ENCODE peak calls at places on chromosome 1, in four cellular contexts. One of them, this sample, is unnamed.

GRCh38 chr1:203440780-203441179 is 34.8 kb upstream of the PRELP start:
- DNase-seq in GM12891: no peak
- DNase-seq in K562: no peak
- DNase-seq in GM12878: no peak
- DNase-seq in this sample: no peak

GRCh38 chr1:115668579-115668978 is 26.8 kb downstream of the VANGL1 start:
- DNase-seq in GM12891: no peak
- DNase-seq in K562: no peak
- DNase-seq in GM12878: no peak
- DNase-seq in this sample: peak

GRCh38 chr1:23614128-23614660 is 54.9 kb upstream of the ID3 start:
- DNase-seq in GM12891: no peak
- DNase-seq in K562: peak
- DNase-seq in GM12878: no peak
- DNase-seq in this sample: no peak

GRCh38 chr1:8137406-8138244 is 111.5 kb upstream of the ERRFI1 start:
- DNase-seq in GM12891: no peak
- DNase-seq in K562: no peak
- DNase-seq in GM12878: no peak
- DNase-seq in this sample: no peak

GRCh38 chr1:171597203-171597602 is 24.8 kb upstream of the MYOCOS start:
- DNase-seq in GM12891: no peak
- DNase-seq in K562: no peak
- DNase-seq in GM12878: no peak
- DNase-seq in this sample: peak

GRCh38 chr1:224317383-224318045 is 12.5 kb downstream of the NVL start:
- DNase-seq in GM12891: no peak
- DNase-seq in K562: no peak
- DNase-seq in GM12878: no peak
- DNase-seq in this sample: no peak

GRCh38 chr1:90780981-90781380 is 63.9 kb upstream of the BARHL2 start:
- DNase-seq in GM12891: no peak
- DNase-seq in K562: no peak
- DNase-seq in GM12878: no peak
- DNase-seq in this sample: no peak

GRCh38 chr1:9631613-9632012 is 19.9 kb upstream of the PIK3CD start:
- DNase-seq in GM12891: no peak
- DNase-seq in K562: no peak
- DNase-seq in GM12878: no peak
- DNase-seq in this sample: no peak

GRCh38 chr1:164670026-164670425 is 111.0 kb downstream of the PBX1 start:
- DNase-seq in GM12891: no peak
- DNase-seq in K562: no peak
- DNase-seq in GM12878: no peak
- DNase-seq in this sample: no peak

GRCh38 chr1:32334864-32335618 is 992 bp downstream of the MARCKSL1 start:
- DNase-seq in GM12891: peak
- DNase-seq in K562: peak
- DNase-seq in GM12878: no peak
- DNase-seq in this sample: peak

GRCh38 chr1:204326891-204327290 is 32.8 kb downstream of the PLEKHA6 start:
- DNase-seq in GM12891: no peak
- DNase-seq in K562: no peak
- DNase-seq in GM12878: no peak
- DNase-seq in this sample: no peak

GRCh38 chr1:103170608-103171007 is 62.3 kb upstream of the COL11A1 start:
- DNase-seq in GM12891: no peak
- DNase-seq in K562: no peak
- DNase-seq in GM12878: no peak
- DNase-seq in this sample: peak

GRCh38 chr1:98556521-98557158 is 104.9 kb upstream of the SNX7 start:
- DNase-seq in GM12891: no peak
- DNase-seq in K562: peak
- DNase-seq in GM12878: no peak
- DNase-seq in this sample: no peak

GRCh38 chr1:247330548-247331171 is 1.0 kb downstream of the ZNF496 start:
- DNase-seq in GM12891: no peak
- DNase-seq in K562: no peak
- DNase-seq in GM12878: no peak
- DNase-seq in this sample: no peak

GRCh38 chr1:53524428-53525400 is 65.5 kb downstream of the DMRTB1 start:
- DNase-seq in GM12891: no peak
- DNase-seq in K562: no peak
- DNase-seq in GM12878: no peak
- DNase-seq in this sample: no peak

GRCh38 chr1:7454052-7454815 is 316.9 kb upstream of the VAMP3 start:
- DNase-seq in GM12891: no peak
- DNase-seq in K562: no peak
- DNase-seq in GM12878: no peak
- DNase-seq in this sample: no peak

GRCh38 chr1:10943991-10944730 is 68.3 kb upstream of the TARDBP start:
- DNase-seq in GM12891: no peak
- DNase-seq in K562: no peak
- DNase-seq in GM12878: no peak
- DNase-seq in this sample: peak
- TF ChIP-seq SPI1 in GM12891: no peak
- TF ChIP-seq SPI1 in K562: no peak
- TF ChIP-seq SPI1 in GM12878: no peak
- TF ChIP-seq SPI1 in this sample: no peak

GRCh38 chr1:212671342-212672031 is 28.2 kb downstream of the BATF3 start:
- DNase-seq in GM12891: no peak
- DNase-seq in K562: no peak
- DNase-seq in GM12878: no peak
- DNase-seq in this sample: peak
- TF ChIP-seq SPI1 in GM12891: no peak
- TF ChIP-seq SPI1 in K562: peak
- TF ChIP-seq SPI1 in GM12878: no peak
- TF ChIP-seq SPI1 in this sample: peak

GRCh38 chr1:48200166-48200900 is 22.2 kb upstream of the SLC5A9 start:
- DNase-seq in GM12891: no peak
- DNase-seq in K562: no peak
- DNase-seq in GM12878: no peak
- DNase-seq in this sample: no peak

GRCh38 chr1:48206371-48206770 is 16.1 kb upstream of the SLC5A9 start:
- DNase-seq in GM12891: no peak
- DNase-seq in K562: no peak
- DNase-seq in GM12878: no peak
- DNase-seq in this sample: no peak

GRCh38 chr1:48205547-48205946 is 17.0 kb upstream of the SLC5A9 start:
- DNase-seq in GM12891: no peak
- DNase-seq in K562: no peak
- DNase-seq in GM12878: no peak
- DNase-seq in this sample: no peak

GRCh38 chr1:48202030-48202752 is 20.3 kb upstream of the SLC5A9 start:
- DNase-seq in GM12891: peak
- DNase-seq in K562: peak
- DNase-seq in GM12878: no peak
- DNase-seq in this sample: peak

DNA sequence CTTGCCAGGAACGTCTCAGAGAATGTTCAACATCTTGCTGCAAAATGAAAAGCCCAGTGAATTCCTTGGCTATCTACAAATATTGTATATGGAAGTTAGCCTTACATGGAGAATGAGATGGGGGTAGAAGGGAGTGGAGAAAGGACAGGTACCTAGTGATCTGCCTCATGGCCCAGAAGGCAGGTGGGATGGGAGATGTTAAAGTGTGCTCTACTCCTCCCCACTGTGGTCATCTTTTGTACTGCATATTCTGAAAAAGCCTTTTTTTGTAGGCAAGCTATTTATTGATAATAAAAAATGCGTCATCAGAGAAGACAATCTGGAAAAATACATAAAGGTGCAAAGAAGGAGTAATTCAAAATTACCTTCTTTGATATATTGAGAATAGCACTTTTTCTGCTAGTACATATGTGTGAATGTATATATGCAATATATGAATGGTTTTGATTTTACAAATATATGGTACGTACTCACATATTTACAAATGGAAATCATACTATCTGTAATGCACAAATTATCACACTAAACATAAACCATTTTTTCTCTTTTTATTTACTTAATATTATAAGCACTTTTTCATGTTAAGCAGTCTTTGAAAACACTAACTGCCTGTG is 19.1 kb upstream of the SLC5A9 start:
- DNase-seq in GM12891: no peak
- DNase-seq in K562: peak
- DNase-seq in GM12878: no peak
- DNase-seq in this sample: no peak
- TF ChIP-seq SPI1 in GM12891: no peak
- TF ChIP-seq SPI1 in K562: no peak
- TF ChIP-seq SPI1 in GM12878: no peak
- TF ChIP-seq SPI1 in this sample: no peak

GRCh38 chr1:56617141-56617540 is 28.0 kb upstream of the PRKAA2 start:
- DNase-seq in GM12891: no peak
- DNase-seq in K562: no peak
- DNase-seq in GM12878: no peak
- DNase-seq in this sample: no peak
- TF ChIP-seq SPI1 in GM12891: no peak
- TF ChIP-seq SPI1 in K562: no peak
- TF ChIP-seq SPI1 in GM12878: no peak
- TF ChIP-seq SPI1 in this sample: no peak

GRCh38 chr1:44717196-44717595 is 13.8 kb downstream of the RNU5D-1 start:
- DNase-seq in GM12891: no peak
- DNase-seq in K562: no peak
- DNase-seq in GM12878: no peak
- DNase-seq in this sample: no peak

GRCh38 chr1:44714532-44714931 is 16.4 kb downstream of the RNU5D-1 start:
- DNase-seq in GM12891: no peak
- DNase-seq in K562: no peak
- DNase-seq in GM12878: no peak
- DNase-seq in this sample: no peak

GRCh38 chr1:44717653-44718052 is 13.3 kb downstream of the RNU5D-1 start:
- DNase-seq in GM12891: no peak
- DNase-seq in K562: no peak
- DNase-seq in GM12878: no peak
- DNase-seq in this sample: no peak

GRCh38 chr1:44713321-44713781 is 17.6 kb downstream of the RNU5D-1 start:
- DNase-seq in GM12891: no peak
- DNase-seq in K562: no peak
- DNase-seq in GM12878: no peak
- DNase-seq in this sample: no peak

GRCh38 chr1:44714944-44715571 is 15.9 kb downstream of the RNU5D-1 start:
- DNase-seq in GM12891: no peak
- DNase-seq in K562: peak
- DNase-seq in GM12878: peak
- DNase-seq in this sample: peak
- TF ChIP-seq SPI1 in GM12891: peak
- TF ChIP-seq SPI1 in K562: peak
- TF ChIP-seq SPI1 in GM12878: peak
- TF ChIP-seq SPI1 in this sample: peak

DNA sequence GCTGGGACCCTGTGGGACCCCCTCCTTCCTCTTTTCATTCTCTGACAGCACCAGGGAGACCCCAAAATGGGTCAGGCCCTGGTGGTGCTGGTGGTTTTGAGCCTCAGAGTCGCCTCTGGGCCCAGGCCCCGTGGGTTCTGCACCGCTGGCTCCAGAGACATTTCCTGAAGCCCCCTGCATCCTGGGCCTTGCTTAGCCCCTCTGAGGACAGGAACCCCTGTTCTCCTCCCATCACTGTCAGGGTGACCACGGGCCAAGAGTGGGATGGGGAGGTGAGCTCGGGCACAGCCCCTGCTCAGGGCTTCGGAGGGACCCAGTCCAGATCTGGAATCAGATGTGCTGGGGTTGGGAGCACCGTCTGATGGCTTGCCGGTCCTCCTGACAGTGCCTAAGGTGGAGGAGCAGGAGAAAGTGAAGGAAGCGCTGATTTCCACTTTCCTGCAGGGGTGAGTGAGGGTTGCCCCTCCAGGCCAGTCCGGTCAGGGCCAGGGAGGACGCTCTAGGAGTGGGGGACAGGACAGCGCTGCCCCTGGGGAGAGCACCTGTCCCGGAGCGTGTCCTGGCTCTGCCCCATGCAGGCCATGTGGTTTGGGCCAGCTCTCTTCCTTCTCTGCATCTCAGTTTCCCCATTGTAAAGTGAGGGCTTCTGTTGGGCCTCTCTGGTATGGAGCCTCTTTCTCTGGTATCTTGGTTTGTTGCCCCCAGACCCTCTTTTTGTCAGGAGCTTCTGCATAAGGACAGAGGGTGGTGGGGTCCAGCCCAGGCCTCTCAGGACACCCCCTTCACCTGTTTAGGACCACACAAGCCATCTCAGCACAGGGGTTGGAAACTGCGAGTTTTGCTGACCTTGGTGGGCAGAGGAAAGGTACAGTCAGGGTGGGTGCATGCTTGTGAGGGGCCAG is 71.0 kb downstream of the TRIM11 start:
- DNase-seq in GM12891: no peak
- DNase-seq in K562: no peak
- DNase-seq in GM12878: no peak
- DNase-seq in this sample: no peak
- TF ChIP-seq SPI1 in GM12891: no peak
- TF ChIP-seq SPI1 in K562: no peak
- TF ChIP-seq SPI1 in GM12878: no peak
- TF ChIP-seq SPI1 in this sample: no peak